ENCODE peak calls at places on chromosomes 13 and 19, in ten cellular contexts. J is thoracic aorta, G is mucosa of descending colon, V is ascending aorta, L is left lung, S is heart left ventricle, D is upper lobe of right lung, U is OCI-LY7, O is AG04449, P is endodermal cell. A is an unnamed sample.

GRCh38 chr13:95530178-95530577 is 22.3 kb upstream of the CLDN10 start:
- DNase-seq in J (no peak), P (no peak), D (no peak), U (no peak), G (no peak), O (no peak), L (no peak), S (no peak), V (no peak), A (peak; percentile 69)

GRCh38 chr19:16394681-16395375 is 70.2 kb downstream of the KLF2 start:
- DNase-seq in O (no peak), U (no peak), S (no peak), G (no peak), V (no peak), L (no peak), D (no peak), J (no peak), P (no peak), A (no peak)

GRCh38 chr19:2733930-2734588 is 5.8 kb downstream of the SLC39A3 start:
- DNase-seq in J (no peak), S (no peak), P (no peak), V (no peak), O (no peak), G (peak; percentile 19), L (no peak), U (no peak), D (no peak), A (no peak)

GRCh38 chr13:66634384-66634783 is 595.8 kb downstream of the PCDH9 start:
- DNase-seq in J (no peak), L (no peak), D (no peak), S (no peak), P (no peak), U (no peak), V (no peak), G (no peak), O (no peak), A (no peak)

GRCh38 chr19:42553292-42554045 is 25.2 kb upstream of the CEACAM1 start:
- DNase-seq in S (peak; percentile 42), U (no peak), V (no peak), G (no peak), L (no peak), J (no peak), D (no peak), O (peak; percentile 24), P (no peak), A (no peak)

GRCh38 chr19:2634228-2634951 is 68.1 kb downstream of the GNG7 start:
- DNase-seq in J (peak; percentile 63), V (no peak), P (no peak), U (no peak), O (no peak), D (peak; percentile 89), S (no peak), L (peak; percentile 86), G (no peak), A (no peak)

GRCh38 chr19:35195822-35196221 is 32.7 kb downstream of the FAM187B start:
- DNase-seq in P (peak; percentile 12), U (no peak), G (no peak), D (no peak), L (no peak), V (no peak), J (no peak), S (no peak), O (no peak), A (no peak)

GRCh38 chr13:110471833-110472162 is 89.7 kb downstream of the RAB20 start:
- DNase-seq in V (peak; percentile 56), J (no peak), O (no peak), U (peak; percentile 79), G (peak; percentile 52), S (peak; percentile 64), P (no peak), D (no peak), L (no peak), A (no peak)

GRCh38 chr13:92833071-92833470 is 393.5 kb upstream of the GPC6 start:
- DNase-seq in O (no peak), J (no peak), V (no peak), L (no peak), D (no peak), G (no peak), P (no peak), S (no peak), U (no peak), A (no peak)

GRCh38 chr19:27774827-27775226 is 1438.1 kb downstream of the UQCRFS1 start:
- DNase-seq in V (no peak), O (no peak), G (no peak), D (no peak), S (no peak), J (no peak), U (peak; percentile 67), P (peak; percentile 86), L (no peak), A (no peak)

GRCh38 chr19:15591796-15592195 is 23.2 kb upstream of the CYP4F8 start:
- DNase-seq in L (no peak), O (no peak), S (no peak), J (no peak), P (no peak), D (no peak), U (no peak), V (no peak), G (no peak), A (no peak)

GRCh38 chr13:51818771-51819511 is 15.0 kb upstream of the DHRS12 start:
- DNase-seq in V (no peak), L (no peak), P (no peak), J (no peak), O (no peak), D (no peak), U (no peak), S (no peak), G (no peak), A (no peak)

GRCh38 chr13:48679941-48680630 is 26.4 kb downstream of the CYSLTR2 start:
- DNase-seq in P (no peak), L (no peak), V (no peak), D (no peak), O (no peak), J (no peak), U (no peak), S (no peak), G (no peak), A (no peak)

GRCh38 chr13:24493356-24493755 is 19.2 kb downstream of the PARP4 start:
- DNase-seq in S (no peak), G (no peak), U (no peak), O (no peak), P (no peak), V (no peak), L (no peak), D (no peak), J (no peak), A (no peak)

GRCh38 chr13:20664304-20664703 is 39.2 kb upstream of the IL17D start:
- DNase-seq in S (no peak), V (no peak), J (no peak), O (no peak), L (no peak), U (no peak), G (no peak), D (no peak), P (no peak), A (no peak)

GRCh38 chr13:99703908-99704307 is 202.6 kb downstream of the TM9SF2 start:
- DNase-seq in V (no peak), G (no peak), D (no peak), O (no peak), S (no peak), L (no peak), P (no peak), J (no peak), U (no peak), A (no peak)

GRCh38 chr13:30154931-30155330 is 152.4 kb downstream of the KATNAL1 start:
- DNase-seq in D (no peak), J (no peak), P (no peak), G (no peak), L (no peak), V (no peak), S (no peak), O (no peak), U (no peak), A (no peak)

GRCh38 chr13:114113961-114114360 is 18.5 kb downstream of the RASA3 start:
- DNase-seq in J (no peak), D (peak; percentile 15), U (no peak), P (peak; percentile 31), O (no peak), V (no peak), L (peak; percentile 24), G (peak; percentile 1), S (no peak), A (no peak)

DNA sequence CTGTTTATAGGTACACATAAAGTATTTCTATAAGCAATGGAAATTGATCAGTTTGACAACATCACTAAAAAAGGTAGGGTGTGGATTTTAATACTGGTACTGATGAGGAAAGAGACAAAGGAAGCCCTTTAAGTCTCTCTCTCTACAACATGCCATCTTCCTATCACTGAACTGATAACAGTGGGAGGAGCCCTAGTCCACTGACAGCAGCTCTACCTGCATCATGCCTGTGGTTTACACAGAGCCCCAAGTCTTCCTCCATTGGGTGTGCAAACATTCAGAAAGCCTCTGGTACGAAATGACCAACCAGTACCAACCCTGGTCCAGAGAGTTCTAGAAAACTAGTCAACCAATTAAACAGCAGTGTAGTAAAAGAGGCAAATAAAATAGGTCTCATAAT is 53.4 kb downstream of the KLF12 start:
- DNase-seq in D (no peak), U (no peak), P (no peak), G (no peak), J (no peak), O (no peak), S (no peak), V (no peak), L (no peak), A (no peak)
- H3K4me3 ChIP-seq in D (no peak overlapping the region), U (no peak overlapping the region), P (no peak overlapping the region), G (no peak overlapping the region), J (no peak overlapping the region), O (no peak overlapping the region), S (no peak overlapping the region), V (no peak overlapping the region), L (no peak overlapping the region), A (no peak overlapping the region)

GRCh38 chr19:49862411-49863253 is 4.7 kb downstream of the PNKP start:
- DNase-seq in O (no peak), G (no peak), J (no peak), P (peak; percentile 89), L (peak; percentile 80), V (no peak), S (no peak), D (peak; percentile 70), U (peak; percentile 43), A (no peak)
- TF ChIP-seq CTCF in O (peak; percentile 28), G (no peak), J (no peak), P (peak; percentile 67), L (no peak), V (no peak), S (no peak), D (no peak), U (peak; percentile 71), A (peak; percentile 49)

GRCh38 chr13:77544765-77545316 is 9.3 kb downstream of the SCEL start:
- DNase-seq in J (no peak), O (no peak), D (no peak), P (no peak), U (no peak), S (no peak), L (no peak), G (no peak), V (no peak), A (no peak)
- H3K4me3 ChIP-seq in J (no peak overlapping the region), O (no peak overlapping the region), D (no peak overlapping the region), P (no peak overlapping the region), U (no peak overlapping the region), S (no peak overlapping the region), L (no peak overlapping the region), G (no peak overlapping the region), V (no peak overlapping the region), A (no peak overlapping the region)

DNA sequence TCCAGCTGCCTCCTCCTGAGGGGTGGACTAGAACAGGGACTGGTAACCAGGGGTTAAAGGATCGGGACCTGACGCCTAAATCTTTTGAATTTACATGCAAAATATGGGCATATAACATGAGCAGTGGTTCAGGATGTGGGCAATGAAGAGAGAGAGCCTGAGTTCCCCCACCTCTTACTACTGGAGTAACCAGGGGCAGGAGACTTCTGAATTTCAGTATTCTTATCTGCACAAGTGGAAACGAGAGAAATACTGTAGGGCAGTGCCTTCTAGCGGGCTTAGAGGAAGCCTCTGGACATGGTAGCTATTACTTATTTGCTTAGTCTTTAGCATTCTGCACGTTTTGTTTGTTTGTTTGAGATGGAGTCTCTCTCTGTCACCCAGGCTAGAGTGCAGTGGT is 26.3 kb downstream of the BCAT2 start:
- DNase-seq in D (no peak), S (no peak), V (no peak), G (no peak), J (no peak), U (no peak), O (no peak), P (no peak), L (no peak), A (no peak)
- TF ChIP-seq CTCF in D (peak; percentile 20), S (peak; percentile 19), V (no peak), G (no peak), J (no peak), U (no peak), O (no peak), P (no peak), L (no peak), A (no peak)